ENCODE peak calls at places on chromosomes 5 and 9, in seven cellular contexts. T is brain pericyte; A is activated T-cell treated with anti-CD3 and anti-CD28 coated beads, Interleukin-2, amount 50 U/mL, for 24 hours; J is NCI-H510A; X is T-helper 2 cell; U is NCI-H1092 treated with DMSO at 0.1 percent for 48 hours; Y is activated CD4-positive, alpha-beta T cell treated with anti-CD3 and anti-CD28 coated beads, Interleukin-2, amount 50 U/mL, for 1 hour. F is an unnamed sample.

GRCh38 chr9:91063471-91063870 is 261.9 kb downstream of the SYK start:
- DNase-seq in T (no peak), A (no peak), J (no peak), X (no peak), U (no peak), Y (no peak), F (no peak)

GRCh38 chr9:91515074-91515687 is 91.5 kb upstream of the NFIL3 start:
- DNase-seq in T (no peak), A (no peak), J (peak), X (no peak), U (no peak), Y (no peak), F (no peak)

GRCh38 chr5:74556631-74557595 is 83.6 kb downstream of the ENC1 start:
- DNase-seq in T (no peak), A (no peak), J (no peak), X (no peak), U (no peak), Y (no peak), F (no peak)

GRCh38 chr5:154380263-154380662 is 65.5 kb upstream of the SAP30L start:
- DNase-seq in T (no peak), A (no peak), J (peak), X (no peak), U (no peak), Y (no peak), F (no peak)

GRCh38 chr9:68560131-68560844 is 19.6 kb upstream of the TMEM252 start:
- DNase-seq in T (no peak), A (peak), J (no peak), X (no peak), U (no peak), Y (peak), F (peak)

GRCh38 chr9:120846906-120847305 is 4.2 kb upstream of the PSMD5 start:
- DNase-seq in T (no peak), A (no peak), J (no peak), X (no peak), U (no peak), Y (no peak), F (no peak)

GRCh38 chr5:72355706-72356299 is 35.6 kb downstream of the PTCD2 start:
- DNase-seq in T (no peak), A (no peak), J (no peak), X (no peak), U (no peak), Y (no peak), F (no peak)

GRCh38 chr9:112751059-112751795 is 667 bp downstream of the SNX30 start:
- DNase-seq in T (peak), A (peak), J (peak), X (peak), U (peak), Y (peak), F (peak)

GRCh38 chr5:176407456-176408244 is 8.7 kb downstream of the CLTB start:
- DNase-seq in T (no peak), A (no peak), J (no peak), X (no peak), U (no peak), Y (no peak), F (no peak)